ENCODE peak calls at places on chromosome 18, in eight cellular contexts. K is bronchial epithelial cell, X is GM13976, N is stomach, H is B cell, A is AG09309, Z is activated B cell treated with CpG ODN at 0.5 μM for 24 hours, I is kidney epithelial cell. D is an unnamed sample.

GRCh38 chr18:58316400-58316942 is 272.4 kb downstream of the NEDD4L start:
- DNase-seq in A (no peak), Z (no peak), H (no peak), X (no peak), I (no peak), K (no peak), N (no peak), D (no peak)

GRCh38 chr18:65415167-65415566 is 335.6 kb upstream of the CDH7 start:
- DNase-seq in A (no peak), N (no peak), Z (no peak), X (no peak), H (no peak), I (no peak), K (peak; percentile 35), D (no peak)

GRCh38 chr18:56756971-56757370 is 105.8 kb downstream of the WDR7 start:
- DNase-seq in N (no peak), A (no peak), I (no peak), X (no peak), K (no peak), Z (no peak), H (no peak), D (no peak)

GRCh38 chr18:36812686-36813085 is 16.1 kb downstream of the TPGS2 start:
- DNase-seq in Z (no peak), I (no peak), H (no peak), X (no peak), K (no peak), N (no peak), A (no peak), D (no peak)

GRCh38 chr18:23935804-23936203 is 78.8 kb upstream of the TTC39C start:
- DNase-seq in X (no peak), K (no peak), Z (no peak), A (no peak), I (no peak), H (no peak), N (no peak), D (no peak)

GRCh38 chr18:49544362-49544761 is 17.5 kb upstream of the LIPG start:
- DNase-seq in I (no peak), A (no peak), H (no peak), X (no peak), Z (no peak), N (no peak), K (peak; percentile 24), D (no peak)

GRCh38 chr18:5413447-5413846 is 117.9 kb upstream of the ZBTB14 start:
- DNase-seq in H (no peak), I (no peak), K (no peak), A (no peak), Z (no peak), X (no peak), N (no peak), D (no peak)

GRCh38 chr18:65955747-65956146 is 204.9 kb downstream of the CDH7 start:
- DNase-seq in I (no peak), H (no peak), Z (no peak), K (no peak), N (no peak), X (no peak), A (no peak), D (no peak)

GRCh38 chr18:23357992-23358594 is 95.0 kb upstream of the RIOK3 start:
- DNase-seq in Z (no peak), N (peak; percentile 75), I (no peak), X (no peak), A (no peak), K (no peak), H (no peak), D (no peak)

GRCh38 chr18:7158201-7158600 is 40.6 kb upstream of the LAMA1 start:
- DNase-seq in K (no peak), N (no peak), A (peak; percentile 48), I (no peak), Z (no peak), X (no peak), H (no peak), D (no peak)

GRCh38 chr18:24413148-24413547 is 13.3 kb upstream of the IMPACT start:
- DNase-seq in A (no peak), Z (no peak), K (no peak), N (no peak), I (no peak), H (no peak), X (no peak), D (no peak)

GRCh38 chr18:39742015-39742466 is 2176.4 kb upstream of the CELF4 start:
- DNase-seq in I (no peak), H (no peak), N (no peak), X (no peak), Z (no peak), K (peak; percentile 25), A (no peak), D (no peak)

GRCh38 chr18:36391426-36392145 is 94.1 kb downstream of the FHOD3 start:
- DNase-seq in N (no peak), Z (no peak), K (no peak), H (no peak), I (no peak), X (no peak), A (no peak), D (no peak)

GRCh38 chr18:48896875-48897511 is 53.8 kb downstream of the SMAD7 start:
- DNase-seq in H (peak; percentile 57), Z (peak; percentile 24), K (no peak), N (peak; percentile 63), X (peak; percentile 75), I (no peak), A (no peak), D (peak; percentile 73)

GRCh38 chr18:49588971-49589370 is 27.1 kb downstream of the LIPG start:
- DNase-seq in A (no peak), Z (no peak), N (no peak), X (no peak), K (no peak), H (no peak), I (no peak), D (no peak)

GRCh38 chr18:55462652-55463051 is 125.3 kb downstream of the TCF4 start:
- DNase-seq in I (no peak), A (no peak), N (no peak), K (no peak), Z (no peak), X (no peak), H (no peak), D (no peak)

GRCh38 chr18:21598726-21599584 is 1.5 kb downstream of the ESCO1 start:
- DNase-seq in I (peak; percentile 16), H (no peak), A (no peak), N (no peak), X (no peak), Z (no peak), K (no peak), D (no peak)

GRCh38 chr18:43046324-43046723 is 69.2 kb downstream of the RIT2 start:
- DNase-seq in K (no peak), N (no peak), Z (no peak), X (no peak), H (no peak), I (no peak), A (no peak), D (no peak)

GRCh38 chr18:29439398-29439797 is 1262.5 kb upstream of the CDH2 start:
- DNase-seq in K (no peak), H (no peak), A (no peak), I (no peak), N (no peak), X (no peak), Z (no peak), D (no peak)
- TF ChIP-seq CTCF in K (peak; percentile 13), H (no peak), A (peak; percentile 18), I (peak; percentile 26), N (no peak), X (no peak), Z (no peak), D (no peak)

GRCh38 chr18:75137346-75137877 is 71.5 kb downstream of the PTGR3 start:
- DNase-seq in X (no peak), K (no peak), H (no peak), N (no peak), A (no peak), Z (no peak), I (no peak), D (no peak)

GRCh38 chr18:75132471-75132870 is 76.5 kb downstream of the PTGR3 start:
- DNase-seq in H (no peak), A (no peak), X (no peak), K (no peak), N (no peak), Z (no peak), I (no peak), D (no peak)

GRCh38 chr18:75132931-75133525 is 75.9 kb downstream of the PTGR3 start:
- DNase-seq in I (no peak), Z (no peak), K (no peak), A (no peak), X (no peak), H (no peak), N (no peak), D (no peak)

GRCh38 chr18:75133721-75134645 is 75.0 kb downstream of the PTGR3 start:
- DNase-seq in H (no peak), N (no peak), K (no peak), Z (no peak), X (no peak), I (no peak), A (no peak), D (no peak)

DNA sequence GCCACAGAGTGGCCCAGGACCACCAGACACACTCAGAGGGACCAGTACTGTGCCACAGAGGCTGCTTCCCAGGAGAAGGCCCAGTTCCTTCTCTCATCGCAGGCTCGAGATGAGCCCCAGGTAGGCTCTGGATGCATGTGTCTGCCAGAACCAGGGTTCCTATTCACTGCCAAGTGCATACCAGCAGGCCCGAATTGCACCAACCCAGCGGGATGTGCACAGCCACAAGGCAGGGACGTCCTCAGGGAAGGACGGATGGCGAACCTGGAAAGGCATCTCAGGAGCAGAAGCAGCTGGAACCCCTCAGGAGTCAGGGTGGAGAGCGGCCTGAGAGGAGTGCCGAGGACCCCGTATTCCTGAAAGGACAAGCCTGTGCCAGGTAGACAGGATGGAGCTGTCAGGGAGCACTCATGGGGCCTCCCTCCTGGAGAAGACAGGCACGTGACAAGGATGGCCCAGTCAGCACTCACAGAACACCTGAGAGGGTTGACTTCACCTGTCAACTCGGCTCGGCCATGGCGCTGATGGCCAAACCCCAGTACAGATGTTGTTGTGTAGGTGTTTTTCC is 73.7 kb downstream of the PTGR3 start:
- DNase-seq in I (no peak), Z (no peak), H (no peak), N (no peak), X (no peak), A (no peak), K (no peak), D (no peak)
- TF ChIP-seq CTCF in I (no peak), Z (no peak), H (no peak), N (no peak), X (no peak), A (no peak), K (no peak), D (no peak)

GRCh38 chr18:79680100-79680879 is 687 bp downstream of the CTDP1 start:
- DNase-seq in H (no peak), X (peak; percentile 51), A (no peak), Z (no peak), K (peak; percentile 68), N (peak; percentile 39), I (no peak), D (no peak)
- TF ChIP-seq CTCF in H (no peak), X (no peak), A (no peak), Z (no peak), K (peak; percentile 14), N (no peak), I (no peak), D (peak; percentile 1)

GRCh38 chr18:77736817-77737216 is 487.2 kb downstream of the GALR1 start:
- DNase-seq in K (no peak), H (no peak), I (no peak), N (no peak), A (no peak), X (no peak), Z (no peak), D (no peak)

GRCh38 chr18:77737412-77737811 is 487.8 kb downstream of the GALR1 start:
- DNase-seq in X (no peak), I (no peak), Z (no peak), H (no peak), K (no peak), A (no peak), N (no peak), D (no peak)

GRCh38 chr18:77733292-77733903 is 483.8 kb downstream of the GALR1 start:
- DNase-seq in X (no peak), Z (no peak), A (no peak), H (no peak), I (no peak), N (no peak), K (no peak), D (no peak)
- TF ChIP-seq CTCF in X (no peak), Z (no peak), A (no peak), H (no peak), I (no peak), N (no peak), K (no peak), D (no peak)

D was measured in GM10248.